ENCODE peak calls at places on chromosomes 16 and 17, in four cellular contexts. U, K, Q and W are unnamed samples.

GRCh38 chr17:29177541-29177870 is 2.7 kb downstream of the MYO18A start:
- DNase-seq in U (no peak), K (no peak), Q (no peak), W (no peak)

GRCh38 chr17:28365487-28365886 is 488 bp upstream of the SEBOX start:
- DNase-seq in U (no peak), K (no peak), Q (no peak), W (peak; percentile 81)

GRCh38 chr17:81354252-81354943 is 40.9 kb upstream of the BAHCC1 start:
- DNase-seq in U (no peak), K (no peak), Q (peak; percentile 71), W (no peak)

GRCh38 chr17:82848022-82848592 is 8.3 kb upstream of the ZNF750 start:
- DNase-seq in U (peak; percentile 82), K (peak; percentile 70), Q (no peak), W (no peak)

GRCh38 chr17:7587420-7587786 is 2.5 kb downstream of the SOX15 start:
- DNase-seq in U (peak; percentile 91), K (peak; percentile 95), Q (peak; percentile 57), W (no peak)

GRCh38 chr16:12340151-12340733 is 363.7 kb downstream of the SNX29 start:
- DNase-seq in U (peak; percentile 20), K (peak; percentile 72), Q (no peak), W (peak; percentile 69)

GRCh38 chr16:55912022-55912421 is 36.8 kb upstream of the CES5A start:
- DNase-seq in U (no peak), K (no peak), Q (no peak), W (no peak)

GRCh38 chr17:5019475-5019956 is 15.7 kb downstream of the SLC52A1 start:
- DNase-seq in U (no peak), K (no peak), Q (peak; percentile 10), W (peak; percentile 42)

GRCh38 chr17:74512624-74513084 is 18.6 kb downstream of the CD300LB start:
- DNase-seq in U (no peak), K (peak; percentile 85), Q (no peak), W (no peak)

GRCh38 chr16:414395-415169 is 10.9 kb upstream of the RAB11FIP3 start:
- DNase-seq in U (no peak), K (peak; percentile 22), Q (no peak), W (no peak)

GRCh38 chr16:30609002-30609927 is 924 bp downstream of the ZNF689 start:
- DNase-seq in U (peak; percentile 42), K (peak; percentile 25), Q (peak; percentile 54), W (peak; percentile 50)

GRCh38 chr16:19833176-19833575 is 51.5 kb downstream of the GPRC5B start:
- DNase-seq in U (no peak), K (peak; percentile 29), Q (no peak), W (no peak)

GRCh38 chr16:66549284-66550131 is at the start of gene TK2:
- DNase-seq in U (peak; percentile 79), K (peak; percentile 54), Q (peak; percentile 85), W (peak; percentile 72)

GRCh38 chr16:72122916-72123315 is 29.3 kb downstream of the DHX38 start:
- DNase-seq in U (no peak), K (no peak), Q (no peak), W (no peak)

GRCh38 chr16:56370836-56371235 is 54.5 kb downstream of the AMFR start:
- DNase-seq in U (peak; percentile 47), K (no peak), Q (no peak), W (no peak)

GRCh38 chr17:68468785-68469184 is 11.5 kb upstream of the WIPI1 start:
- DNase-seq in U (no peak), K (no peak), Q (peak; percentile 91), W (peak; percentile 35)

GRCh38 chr17:81651692-81652091 is 4.7 kb downstream of the PDE6G start:
- DNase-seq in U (peak; percentile 87), K (peak; percentile 75), Q (peak; percentile 70), W (no peak)

GRCh38 chr17:17032131-17032692 is 10.0 kb upstream of the MPRIP start:
- DNase-seq in U (peak; percentile 58), K (peak; percentile 95), Q (peak; percentile 93), W (peak; percentile 74)

GRCh38 chr17:43676471-43676870 is 14.7 kb upstream of the MEOX1 start:
- DNase-seq in U (peak; percentile 22), K (peak; percentile 25), Q (no peak), W (no peak)

GRCh38 chr16:84513111-84514065 is 8.9 kb upstream of the MEAK7 start:
- DNase-seq in U (peak; percentile 60), K (peak; percentile 93), Q (no peak), W (peak; percentile 34)

GRCh38 chr17:7435676-7436555 is 681 bp downstream of the TMEM102 start:
- DNase-seq in U (no peak), K (no peak), Q (no peak), W (peak; percentile 49)

GRCh38 chr17:2872282-2872681 is 76.0 kb downstream of the RAP1GAP2 start:
- DNase-seq in U (no peak), K (no peak), Q (no peak), W (no peak)

GRCh38 chr16:17563340-17563739 is 92.6 kb upstream of the XYLT1 start:
- DNase-seq in U (no peak), K (no peak), Q (no peak), W (no peak)

GRCh38 chr16:29984137-29984763 is 10.6 kb downstream of the TAOK2 start:
- DNase-seq in U (no peak), K (no peak), Q (no peak), W (no peak)

GRCh38 chr17:68576811-68577551 is 24.2 kb downstream of the FAM20A start:
- DNase-seq in U (peak; percentile 91), K (no peak), Q (peak; percentile 95), W (no peak)

GRCh38 chr16:89453662-89454321 is 36.6 kb downstream of the ANKRD11 start:
- DNase-seq in U (no peak), K (peak; percentile 33), Q (no peak), W (no peak)

GRCh38 chr16:83393196-83393981 is 414.4 kb upstream of the HSBP1 start:
- DNase-seq in U (no peak), K (peak; percentile 56), Q (peak; percentile 7), W (no peak)

GRCh38 chr17:1511756-1512321 is 4.6 kb downstream of the INPP5K start:
- DNase-seq in U (peak; percentile 56), K (peak; percentile 18), Q (no peak), W (peak; percentile 37)

GRCh38 chr17:57988301-57989010 is 402 bp upstream of the VEZF1 start:
- DNase-seq in U (peak; percentile 68), K (peak; percentile 49), Q (peak; percentile 78), W (peak; percentile 87)

GRCh38 chr17:17020821-17021193 is 21.4 kb upstream of the MPRIP start:
- DNase-seq in U (no peak), K (no peak), Q (no peak), W (no peak)

GRCh38 chr17:74055508-74056160 is 147.8 kb upstream of the RPL38 start:
- DNase-seq in U (no peak), K (no peak), Q (no peak), W (peak; percentile 70)

GRCh38 chr17:7988750-7989178 is 13.7 kb upstream of the GUCY2D start:
- DNase-seq in U (peak; percentile 90), K (peak; percentile 67), Q (peak; percentile 88), W (peak; percentile 51)

GRCh38 chr16:30005341-30006094 is 5.3 kb downstream of the DOC2A start:
- DNase-seq in U (peak; percentile 45), K (no peak), Q (peak; percentile 42), W (peak; percentile 64)

GRCh38 chr16:78363843-78364242 is 264.4 kb downstream of the WWOX start:
- DNase-seq in U (no peak), K (no peak), Q (no peak), W (no peak)

GRCh38 chr16:73546351-73546845 is 498.5 kb upstream of the ZFHX3 start:
- DNase-seq in U (peak; percentile 24), K (no peak), Q (no peak), W (no peak)

GRCh38 chr16:27378871-27379580 is 22.9 kb upstream of the IL21R start:
- DNase-seq in U (peak; percentile 21), K (no peak), Q (no peak), W (no peak)

GRCh38 chr17:35774499-35774898 is 13.8 kb downstream of the C17orf50 start:
- DNase-seq in U (peak; percentile 80), K (peak; percentile 54), Q (no peak), W (no peak)

GRCh38 chr16:82038941-82039340 is 3.9 kb downstream of the HSD17B2 start:
- DNase-seq in U (no peak), K (no peak), Q (no peak), W (no peak)

DNA sequence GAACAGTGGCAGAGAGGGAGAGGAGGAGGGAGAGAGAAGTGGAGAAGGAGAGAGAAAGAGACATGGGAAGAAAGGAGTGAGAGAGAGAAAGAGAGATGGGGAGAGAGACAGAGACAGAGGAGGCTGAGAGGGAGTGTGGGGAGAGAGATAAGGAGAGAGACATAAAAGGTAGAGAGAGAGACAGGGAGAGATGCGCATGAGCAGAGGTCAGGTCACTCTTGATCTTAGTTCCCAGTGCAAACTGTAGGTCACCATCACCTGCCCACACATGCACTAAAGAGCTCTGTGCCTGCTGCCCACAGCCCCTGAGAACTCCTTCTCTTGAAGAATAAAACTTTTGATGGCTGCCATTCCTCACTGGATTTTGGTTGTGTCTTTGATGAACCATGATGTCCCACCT is 14.9 kb downstream of the KRT33A start:
- DNase-seq in U (no peak), K (no peak), Q (no peak), W (no peak)
- H3K27ac ChIP-seq in U (no peak overlapping the region), K (no peak overlapping the region), Q (no peak overlapping the region), W (no peak overlapping the region)

GRCh38 chr16:69171325-69172095 is 15.5 kb upstream of the SNTB2 start:
- DNase-seq in U (peak; percentile 62), K (peak; percentile 85), Q (no peak), W (no peak)
- H3K27ac ChIP-seq in U (peak overlapping the region; percentile 42), K (peak overlapping the region; percentile 10), Q (no peak overlapping the region), W (no peak overlapping the region)

GRCh38 chr17:76421054-76421427 is 31.9 kb downstream of the UBE2O start:
- DNase-seq in U (no peak), K (peak; percentile 9), Q (no peak), W (no peak)
- H3K27ac ChIP-seq in U (no peak overlapping the region), K (no peak overlapping the region), Q (no peak overlapping the region), W (no peak overlapping the region)

GRCh38 chr17:38559025-38559879 is 46.5 kb downstream of the SRCIN1 start:
- DNase-seq in U (peak; percentile 33), K (peak; percentile 7), Q (peak; percentile 47), W (peak; percentile 99)
- H3K27ac ChIP-seq in U (no peak overlapping the region), K (no peak overlapping the region), Q (no peak overlapping the region), W (peak overlapping the region; percentile 87)

GRCh38 chr17:31415640-31416502 is 24.4 kb downstream of the RAB11FIP4 start:
- DNase-seq in U (no peak), K (no peak), Q (no peak), W (no peak)
- H3K27ac ChIP-seq in U (no peak overlapping the region), K (no peak overlapping the region), Q (peak overlapping the region; percentile 66), W (no peak overlapping the region)

GRCh38 chr16:24302636-24303035 is 46.5 kb downstream of the CACNG3 start:
- DNase-seq in U (no peak), K (no peak), Q (no peak), W (no peak)

GRCh38 chr16:24298539-24298938 is 42.4 kb downstream of the CACNG3 start:
- DNase-seq in U (no peak), K (no peak), Q (no peak), W (no peak)

GRCh38 chr16:24291932-24292331 is 35.8 kb downstream of the CACNG3 start:
- DNase-seq in U (no peak), K (no peak), Q (no peak), W (no peak)

GRCh38 chr16:24297375-24297774 is 41.2 kb downstream of the CACNG3 start:
- DNase-seq in U (no peak), K (no peak), Q (no peak), W (no peak)
- H3K27ac ChIP-seq in U (no peak overlapping the region), K (no peak overlapping the region), Q (no peak overlapping the region), W (no peak overlapping the region)